ENCODE peak calls at places on chromosomes 13 and 19, in seven cellular contexts. One of them, this sample, is unnamed. For H3K4me1, the result is how much of the 10 kb centered on the place peaks cover.

GRCh38 chr19:17796013-17796837 is 1.3 kb downstream of the B3GNT3 start:
- DNase-seq in PC-9: peak
- DNase-seq in CD4-positive, CD25-positive, alpha-beta regulatory T cell: no peak
- DNase-seq in left lung: no peak
- DNase-seq in psoas muscle: no peak
- DNase-seq in thyroid gland: no peak
- DNase-seq in body of pancreas: no peak
- DNase-seq in this sample: no peak

GRCh38 chr13:77222000-77222690 is 104.7 kb downstream of the MYCBP2 start:
- DNase-seq in PC-9: no peak
- DNase-seq in CD4-positive, CD25-positive, alpha-beta regulatory T cell: no peak
- DNase-seq in left lung: no peak
- DNase-seq in psoas muscle: no peak
- DNase-seq in thyroid gland: no peak
- DNase-seq in body of pancreas: no peak
- DNase-seq in this sample: no peak

GRCh38 chr13:50310734-50311133 is 295.5 kb downstream of the KCNRG start:
- DNase-seq in PC-9: no peak
- DNase-seq in CD4-positive, CD25-positive, alpha-beta regulatory T cell: no peak
- DNase-seq in left lung: no peak
- DNase-seq in psoas muscle: no peak
- DNase-seq in thyroid gland: no peak
- DNase-seq in body of pancreas: no peak
- DNase-seq in this sample: no peak

GRCh38 chr13:100674363-100674847 is at the start of gene TMTC4:
- DNase-seq in PC-9: no peak
- DNase-seq in CD4-positive, CD25-positive, alpha-beta regulatory T cell: no peak
- DNase-seq in left lung: no peak
- DNase-seq in psoas muscle: no peak
- DNase-seq in thyroid gland: no peak
- DNase-seq in body of pancreas: no peak
- DNase-seq in this sample: no peak

GRCh38 chr13:97240789-97241734 is 18.9 kb downstream of the MBNL2 start:
- DNase-seq in PC-9: no peak
- DNase-seq in CD4-positive, CD25-positive, alpha-beta regulatory T cell: no peak
- DNase-seq in left lung: no peak
- DNase-seq in psoas muscle: no peak
- DNase-seq in thyroid gland: no peak
- DNase-seq in body of pancreas: no peak
- DNase-seq in this sample: no peak

GRCh38 chr13:47798194-47798593 is 202.9 kb downstream of the SUCLA2 start:
- DNase-seq in PC-9: no peak
- DNase-seq in CD4-positive, CD25-positive, alpha-beta regulatory T cell: no peak
- DNase-seq in left lung: no peak
- DNase-seq in psoas muscle: no peak
- DNase-seq in thyroid gland: no peak
- DNase-seq in body of pancreas: no peak
- DNase-seq in this sample: no peak

GRCh38 chr13:49585220-49586157 is at the start of gene RCBTB1:
- DNase-seq in PC-9: peak
- DNase-seq in CD4-positive, CD25-positive, alpha-beta regulatory T cell: peak
- DNase-seq in left lung: peak
- DNase-seq in psoas muscle: peak
- DNase-seq in thyroid gland: peak
- DNase-seq in body of pancreas: peak
- DNase-seq in this sample: peak

GRCh38 chr13:82720961-82721360 is 1161.3 kb downstream of the SLITRK1 start:
- DNase-seq in PC-9: no peak
- DNase-seq in CD4-positive, CD25-positive, alpha-beta regulatory T cell: no peak
- DNase-seq in left lung: no peak
- DNase-seq in psoas muscle: no peak
- DNase-seq in thyroid gland: no peak
- DNase-seq in body of pancreas: no peak
- DNase-seq in this sample: no peak

GRCh38 chr13:74077375-74077774 is 56.8 kb downstream of the KLF12 start:
- DNase-seq in PC-9: no peak
- DNase-seq in CD4-positive, CD25-positive, alpha-beta regulatory T cell: no peak
- DNase-seq in left lung: no peak
- DNase-seq in psoas muscle: no peak
- DNase-seq in thyroid gland: no peak
- DNase-seq in body of pancreas: no peak
- DNase-seq in this sample: no peak

GRCh38 chr13:113978741-113979481 is 5.0 kb upstream of the C13orf46 start:
- DNase-seq in PC-9: no peak
- DNase-seq in CD4-positive, CD25-positive, alpha-beta regulatory T cell: no peak
- DNase-seq in left lung: peak
- DNase-seq in psoas muscle: peak
- DNase-seq in thyroid gland: no peak
- DNase-seq in body of pancreas: no peak
- DNase-seq in this sample: peak

GRCh38 chr19:29409121-29409862 is 116.5 kb upstream of the VSTM2B start:
- DNase-seq in PC-9: no peak
- DNase-seq in CD4-positive, CD25-positive, alpha-beta regulatory T cell: no peak
- DNase-seq in left lung: peak
- DNase-seq in psoas muscle: no peak
- DNase-seq in thyroid gland: no peak
- DNase-seq in body of pancreas: no peak
- DNase-seq in this sample: no peak

GRCh38 chr19:18715416-18715815 is 31.9 kb downstream of the CRTC1 start:
- DNase-seq in PC-9: no peak
- DNase-seq in CD4-positive, CD25-positive, alpha-beta regulatory T cell: no peak
- DNase-seq in left lung: no peak
- DNase-seq in psoas muscle: no peak
- DNase-seq in thyroid gland: no peak
- DNase-seq in body of pancreas: no peak
- DNase-seq in this sample: no peak

GRCh38 chr13:27794921-27795717 is 2.8 kb downstream of the GSX1 start:
- DNase-seq in PC-9: no peak
- DNase-seq in CD4-positive, CD25-positive, alpha-beta regulatory T cell: no peak
- DNase-seq in left lung: no peak
- DNase-seq in psoas muscle: no peak
- DNase-seq in thyroid gland: no peak
- DNase-seq in body of pancreas: no peak
- DNase-seq in this sample: no peak

GRCh38 chr19:6223461-6224307 is 56.1 kb downstream of the MLLT1 start:
- DNase-seq in PC-9: no peak
- DNase-seq in CD4-positive, CD25-positive, alpha-beta regulatory T cell: no peak
- DNase-seq in left lung: peak
- DNase-seq in psoas muscle: peak
- DNase-seq in thyroid gland: peak
- DNase-seq in body of pancreas: peak
- DNase-seq in this sample: no peak

GRCh38 chr13:78326608-78327007 is 276.7 kb downstream of the POU4F1 start:
- DNase-seq in PC-9: no peak
- DNase-seq in CD4-positive, CD25-positive, alpha-beta regulatory T cell: no peak
- DNase-seq in left lung: no peak
- DNase-seq in psoas muscle: no peak
- DNase-seq in thyroid gland: no peak
- DNase-seq in body of pancreas: no peak
- DNase-seq in this sample: no peak

GRCh38 chr19:29841209-29841558 is 29.4 kb downstream of the CCNE1 start:
- DNase-seq in PC-9: peak
- DNase-seq in CD4-positive, CD25-positive, alpha-beta regulatory T cell: no peak
- DNase-seq in left lung: no peak
- DNase-seq in psoas muscle: no peak
- DNase-seq in thyroid gland: no peak
- DNase-seq in body of pancreas: no peak
- DNase-seq in this sample: no peak

GRCh38 chr19:708154-709141 is at the start of gene PALM:
- DNase-seq in PC-9: no peak
- DNase-seq in CD4-positive, CD25-positive, alpha-beta regulatory T cell: no peak
- DNase-seq in left lung: no peak
- DNase-seq in psoas muscle: peak
- DNase-seq in thyroid gland: peak
- DNase-seq in body of pancreas: peak
- DNase-seq in this sample: peak

GRCh38 chr13:88142653-88143052 is 471.5 kb downstream of the SLITRK5 start:
- DNase-seq in PC-9: no peak
- DNase-seq in CD4-positive, CD25-positive, alpha-beta regulatory T cell: no peak
- DNase-seq in left lung: no peak
- DNase-seq in psoas muscle: no peak
- DNase-seq in thyroid gland: no peak
- DNase-seq in body of pancreas: no peak
- DNase-seq in this sample: no peak

GRCh38 chr19:980133-980998 is 3.8 kb upstream of the WDR18 start:
- DNase-seq in PC-9: no peak
- DNase-seq in CD4-positive, CD25-positive, alpha-beta regulatory T cell: no peak
- DNase-seq in left lung: peak
- DNase-seq in psoas muscle: no peak
- DNase-seq in thyroid gland: no peak
- DNase-seq in body of pancreas: no peak
- DNase-seq in this sample: no peak

GRCh38 chr13:91882918-91883317 is 484.5 kb downstream of the GPC5 start:
- DNase-seq in PC-9: no peak
- DNase-seq in CD4-positive, CD25-positive, alpha-beta regulatory T cell: no peak
- DNase-seq in left lung: no peak
- DNase-seq in psoas muscle: no peak
- DNase-seq in thyroid gland: no peak
- DNase-seq in body of pancreas: no peak
- DNase-seq in this sample: no peak

GRCh38 chr13:53191091-53191490 is 162.5 kb downstream of the OLFM4 start:
- DNase-seq in PC-9: no peak
- DNase-seq in CD4-positive, CD25-positive, alpha-beta regulatory T cell: no peak
- DNase-seq in left lung: no peak
- DNase-seq in psoas muscle: no peak
- DNase-seq in thyroid gland: no peak
- DNase-seq in body of pancreas: no peak
- DNase-seq in this sample: no peak

GRCh38 chr19:51726049-51726448 is 2.3 kb upstream of the HAS1 start:
- DNase-seq in PC-9: no peak
- DNase-seq in CD4-positive, CD25-positive, alpha-beta regulatory T cell: no peak
- DNase-seq in left lung: no peak
- DNase-seq in psoas muscle: peak
- DNase-seq in thyroid gland: no peak
- DNase-seq in body of pancreas: no peak
- DNase-seq in this sample: peak

DNA sequence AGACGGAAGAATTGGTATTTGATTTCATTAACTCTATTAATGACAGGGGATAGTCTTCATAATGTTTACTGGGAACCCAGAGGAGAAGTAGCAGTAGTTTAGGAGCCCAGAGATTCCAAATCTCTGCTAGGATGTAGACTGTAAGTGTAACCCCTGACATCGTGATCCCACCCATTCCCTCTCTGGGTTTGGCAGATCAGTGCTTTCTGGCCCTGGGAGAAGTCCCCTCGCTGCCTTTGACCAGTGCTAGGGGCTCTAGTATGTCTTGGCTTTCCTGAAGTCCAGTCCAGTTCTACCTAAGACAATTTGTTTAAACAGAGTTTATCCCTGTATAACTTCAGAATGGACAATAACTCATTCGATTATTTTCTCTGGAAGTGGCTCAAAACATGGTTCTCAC is 11.6 kb downstream of the KLF5 start:
- DNase-seq in PC-9: no peak
- DNase-seq in CD4-positive, CD25-positive, alpha-beta regulatory T cell: no peak
- DNase-seq in left lung: no peak
- DNase-seq in psoas muscle: no peak
- DNase-seq in thyroid gland: no peak
- DNase-seq in body of pancreas: no peak
- DNase-seq in this sample: no peak
- H3K4me1 ChIP-seq in PC-9: half or more
- H3K4me1 ChIP-seq in CD4-positive, CD25-positive, alpha-beta regulatory T cell: under half
- H3K4me1 ChIP-seq in left lung: under half
- H3K4me1 ChIP-seq in psoas muscle: under half
- H3K4me1 ChIP-seq in thyroid gland: half or more
- H3K4me1 ChIP-seq in body of pancreas: under half
- H3K4me1 ChIP-seq in this sample: under half

GRCh38 chr13:24004971-24005370 is 107.7 kb upstream of the C1QTNF9B start:
- DNase-seq in PC-9: no peak
- DNase-seq in CD4-positive, CD25-positive, alpha-beta regulatory T cell: no peak
- DNase-seq in left lung: no peak
- DNase-seq in psoas muscle: no peak
- DNase-seq in thyroid gland: no peak
- DNase-seq in body of pancreas: no peak
- DNase-seq in this sample: no peak

GRCh38 chr13:24005711-24006281 is 108.5 kb upstream of the C1QTNF9B start:
- DNase-seq in PC-9: no peak
- DNase-seq in CD4-positive, CD25-positive, alpha-beta regulatory T cell: no peak
- DNase-seq in left lung: no peak
- DNase-seq in psoas muscle: no peak
- DNase-seq in thyroid gland: no peak
- DNase-seq in body of pancreas: no peak
- DNase-seq in this sample: no peak

GRCh38 chr13:24004142-24004541 is 106.8 kb upstream of the C1QTNF9B start:
- DNase-seq in PC-9: no peak
- DNase-seq in CD4-positive, CD25-positive, alpha-beta regulatory T cell: no peak
- DNase-seq in left lung: no peak
- DNase-seq in psoas muscle: no peak
- DNase-seq in thyroid gland: no peak
- DNase-seq in body of pancreas: no peak
- DNase-seq in this sample: no peak

GRCh38 chr13:23999411-23999810 is 102.1 kb upstream of the C1QTNF9B start:
- DNase-seq in PC-9: no peak
- DNase-seq in CD4-positive, CD25-positive, alpha-beta regulatory T cell: no peak
- DNase-seq in left lung: no peak
- DNase-seq in psoas muscle: no peak
- DNase-seq in thyroid gland: no peak
- DNase-seq in body of pancreas: no peak
- DNase-seq in this sample: no peak

DNA sequence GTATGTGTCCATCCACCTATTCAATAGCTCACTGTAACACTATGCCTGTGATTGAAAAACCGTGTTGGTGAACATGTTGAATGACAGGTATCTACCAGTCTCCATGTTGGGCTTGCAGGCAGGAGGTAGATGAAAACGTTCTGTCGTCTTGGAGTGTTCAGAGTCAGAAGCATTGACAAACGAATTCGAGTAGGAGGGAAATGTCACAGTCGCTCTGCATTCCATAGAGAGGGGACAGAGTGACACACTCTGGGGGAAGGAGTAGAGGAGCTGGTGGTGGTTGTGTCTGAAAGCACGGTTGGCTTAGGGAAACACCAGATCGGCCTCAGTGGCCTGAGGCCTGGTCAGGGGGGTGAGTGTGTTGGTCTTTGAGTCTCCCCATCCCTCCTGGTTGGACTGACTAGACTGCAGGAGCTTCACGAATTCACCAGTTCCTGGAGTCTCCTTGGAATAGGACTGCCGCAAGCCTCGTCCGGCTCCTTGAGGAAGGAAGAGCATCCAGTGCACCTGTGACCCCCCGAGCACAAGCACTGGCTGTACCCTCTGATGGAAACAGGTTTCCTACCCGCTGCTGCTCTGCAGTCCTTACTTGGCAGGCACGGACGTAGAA is 105.0 kb upstream of the C1QTNF9B start:
- DNase-seq in PC-9: no peak
- DNase-seq in CD4-positive, CD25-positive, alpha-beta regulatory T cell: no peak
- DNase-seq in left lung: no peak
- DNase-seq in psoas muscle: no peak
- DNase-seq in thyroid gland: no peak
- DNase-seq in body of pancreas: no peak
- DNase-seq in this sample: no peak
- H3K4me1 ChIP-seq in PC-9: under half
- H3K4me1 ChIP-seq in CD4-positive, CD25-positive, alpha-beta regulatory T cell: under half
- H3K4me1 ChIP-seq in left lung: under half
- H3K4me1 ChIP-seq in psoas muscle: under half
- H3K4me1 ChIP-seq in thyroid gland: under half
- H3K4me1 ChIP-seq in body of pancreas: under half
- H3K4me1 ChIP-seq in this sample: under half

GRCh38 chr19:10286803-10287737 is at the start of gene ICAM4:
- DNase-seq in PC-9: no peak
- DNase-seq in CD4-positive, CD25-positive, alpha-beta regulatory T cell: no peak
- DNase-seq in left lung: peak
- DNase-seq in psoas muscle: peak
- DNase-seq in thyroid gland: peak
- DNase-seq in body of pancreas: peak
- DNase-seq in this sample: peak
- H3K4me1 ChIP-seq in PC-9: under half
- H3K4me1 ChIP-seq in CD4-positive, CD25-positive, alpha-beta regulatory T cell: half or more
- H3K4me1 ChIP-seq in left lung: half or more
- H3K4me1 ChIP-seq in psoas muscle: under half
- H3K4me1 ChIP-seq in thyroid gland: under half
- H3K4me1 ChIP-seq in body of pancreas: half or more
- H3K4me1 ChIP-seq in this sample: under half

GRCh38 chr19:33393286-33394005 is 19.9 kb downstream of the CEBPG start:
- DNase-seq in PC-9: no peak
- DNase-seq in CD4-positive, CD25-positive, alpha-beta regulatory T cell: no peak
- DNase-seq in left lung: peak
- DNase-seq in psoas muscle: no peak
- DNase-seq in thyroid gland: peak
- DNase-seq in body of pancreas: peak
- DNase-seq in this sample: peak
- H3K4me1 ChIP-seq in PC-9: under half
- H3K4me1 ChIP-seq in CD4-positive, CD25-positive, alpha-beta regulatory T cell: under half
- H3K4me1 ChIP-seq in left lung: half or more
- H3K4me1 ChIP-seq in psoas muscle: half or more
- H3K4me1 ChIP-seq in thyroid gland: under half
- H3K4me1 ChIP-seq in body of pancreas: half or more
- H3K4me1 ChIP-seq in this sample: under half